ENCODE peak calls at places on chromosomes 7 and 10, in nine cellular contexts. One of them, this sample, is unnamed.

GRCh38 chr10:79052311-79053080 is 16.3 kb upstream of the ZMIZ1 start:
- DNase-seq in testis: no peak
- DNase-seq in fibroblast of lung: peak; percentile 49
- DNase-seq in mesenchymal stem cell: peak; percentile 53
- DNase-seq in lower lobe of right lung: peak; percentile 53
- DNase-seq in astrocyte of the spinal cord: no peak
- DNase-seq in kidney epithelial cell: no peak
- DNase-seq in fibroblast of mammary gland: no peak
- DNase-seq in AG04449: no peak
- DNase-seq in this sample: no peak

GRCh38 chr7:142571581-142571980 is 177.7 kb upstream of the PRSS1 start:
- DNase-seq in testis: no peak
- DNase-seq in fibroblast of lung: peak; percentile 49
- DNase-seq in mesenchymal stem cell: peak; percentile 42
- DNase-seq in lower lobe of right lung: no peak
- DNase-seq in astrocyte of the spinal cord: peak; percentile 41
- DNase-seq in kidney epithelial cell: no peak
- DNase-seq in fibroblast of mammary gland: no peak
- DNase-seq in AG04449: no peak
- DNase-seq in this sample: no peak

GRCh38 chr7:65962033-65962432 is 20.0 kb downstream of the GUSB start:
- DNase-seq in testis: no peak
- DNase-seq in fibroblast of lung: no peak
- DNase-seq in mesenchymal stem cell: no peak
- DNase-seq in lower lobe of right lung: no peak
- DNase-seq in astrocyte of the spinal cord: no peak
- DNase-seq in kidney epithelial cell: no peak
- DNase-seq in fibroblast of mammary gland: no peak
- DNase-seq in AG04449: no peak
- DNase-seq in this sample: no peak

GRCh38 chr7:110962374-110962773 is 128.6 kb upstream of the LRRN3 start:
- DNase-seq in testis: no peak
- DNase-seq in fibroblast of lung: no peak
- DNase-seq in mesenchymal stem cell: no peak
- DNase-seq in lower lobe of right lung: no peak
- DNase-seq in astrocyte of the spinal cord: no peak
- DNase-seq in kidney epithelial cell: no peak
- DNase-seq in fibroblast of mammary gland: peak; percentile 8
- DNase-seq in AG04449: no peak
- DNase-seq in this sample: no peak

GRCh38 chr10:73601486-73601921 is 10.4 kb upstream of the USP54 start:
- DNase-seq in testis: no peak
- DNase-seq in fibroblast of lung: peak; percentile 72
- DNase-seq in mesenchymal stem cell: no peak
- DNase-seq in lower lobe of right lung: no peak
- DNase-seq in astrocyte of the spinal cord: no peak
- DNase-seq in kidney epithelial cell: peak; percentile 95
- DNase-seq in fibroblast of mammary gland: no peak
- DNase-seq in AG04449: no peak
- DNase-seq in this sample: no peak

GRCh38 chr7:70271617-70272081 is 673.4 kb downstream of the AUTS2 start:
- DNase-seq in testis: no peak
- DNase-seq in fibroblast of lung: peak; percentile 57
- DNase-seq in mesenchymal stem cell: no peak
- DNase-seq in lower lobe of right lung: no peak
- DNase-seq in astrocyte of the spinal cord: no peak
- DNase-seq in kidney epithelial cell: peak; percentile 10
- DNase-seq in fibroblast of mammary gland: peak; percentile 68
- DNase-seq in AG04449: no peak
- DNase-seq in this sample: no peak

GRCh38 chr7:142868881-142869415 is 14.1 kb downstream of the EPHB6 start:
- DNase-seq in testis: peak; percentile 7
- DNase-seq in fibroblast of lung: no peak
- DNase-seq in mesenchymal stem cell: no peak
- DNase-seq in lower lobe of right lung: no peak
- DNase-seq in astrocyte of the spinal cord: no peak
- DNase-seq in kidney epithelial cell: no peak
- DNase-seq in fibroblast of mammary gland: no peak
- DNase-seq in AG04449: no peak
- DNase-seq in this sample: no peak

GRCh38 chr10:26626066-26626465 is 71.4 kb upstream of the PDSS1 start:
- DNase-seq in testis: no peak
- DNase-seq in fibroblast of lung: no peak
- DNase-seq in mesenchymal stem cell: no peak
- DNase-seq in lower lobe of right lung: no peak
- DNase-seq in astrocyte of the spinal cord: no peak
- DNase-seq in kidney epithelial cell: no peak
- DNase-seq in fibroblast of mammary gland: no peak
- DNase-seq in AG04449: no peak
- DNase-seq in this sample: no peak

GRCh38 chr7:120949393-120949799 is 1.2 kb upstream of the ING3 start:
- DNase-seq in testis: no peak
- DNase-seq in fibroblast of lung: no peak
- DNase-seq in mesenchymal stem cell: no peak
- DNase-seq in lower lobe of right lung: no peak
- DNase-seq in astrocyte of the spinal cord: no peak
- DNase-seq in kidney epithelial cell: no peak
- DNase-seq in fibroblast of mammary gland: no peak
- DNase-seq in AG04449: no peak
- DNase-seq in this sample: no peak

GRCh38 chr7:138895700-138896099 is 85.5 kb downstream of the KIAA1549 start:
- DNase-seq in testis: no peak
- DNase-seq in fibroblast of lung: no peak
- DNase-seq in mesenchymal stem cell: no peak
- DNase-seq in lower lobe of right lung: no peak
- DNase-seq in astrocyte of the spinal cord: no peak
- DNase-seq in kidney epithelial cell: no peak
- DNase-seq in fibroblast of mammary gland: no peak
- DNase-seq in AG04449: no peak
- DNase-seq in this sample: no peak

GRCh38 chr7:69682518-69682917 is 84.2 kb downstream of the AUTS2 start:
- DNase-seq in testis: no peak
- DNase-seq in fibroblast of lung: no peak
- DNase-seq in mesenchymal stem cell: peak; percentile 5
- DNase-seq in lower lobe of right lung: no peak
- DNase-seq in astrocyte of the spinal cord: no peak
- DNase-seq in kidney epithelial cell: no peak
- DNase-seq in fibroblast of mammary gland: no peak
- DNase-seq in AG04449: no peak
- DNase-seq in this sample: no peak

GRCh38 chr10:47249881-47250280 is 50.1 kb upstream of the GDF10 start:
- DNase-seq in testis: no peak
- DNase-seq in fibroblast of lung: no peak
- DNase-seq in mesenchymal stem cell: no peak
- DNase-seq in lower lobe of right lung: no peak
- DNase-seq in astrocyte of the spinal cord: no peak
- DNase-seq in kidney epithelial cell: no peak
- DNase-seq in fibroblast of mammary gland: no peak
- DNase-seq in AG04449: no peak
- DNase-seq in this sample: no peak

GRCh38 chr10:79063661-79064490 is 4.9 kb upstream of the ZMIZ1 start:
- DNase-seq in testis: no peak
- DNase-seq in fibroblast of lung: no peak
- DNase-seq in mesenchymal stem cell: no peak
- DNase-seq in lower lobe of right lung: peak; percentile 36
- DNase-seq in astrocyte of the spinal cord: no peak
- DNase-seq in kidney epithelial cell: no peak
- DNase-seq in fibroblast of mammary gland: no peak
- DNase-seq in AG04449: no peak
- DNase-seq in this sample: no peak

GRCh38 chr10:27783660-27784059 is 38.0 kb upstream of the MKX start:
- DNase-seq in testis: no peak
- DNase-seq in fibroblast of lung: peak; percentile 66
- DNase-seq in mesenchymal stem cell: peak; percentile 53
- DNase-seq in lower lobe of right lung: no peak
- DNase-seq in astrocyte of the spinal cord: peak; percentile 61
- DNase-seq in kidney epithelial cell: peak; percentile 26
- DNase-seq in fibroblast of mammary gland: peak; percentile 63
- DNase-seq in AG04449: peak; percentile 23
- DNase-seq in this sample: peak; percentile 10

GRCh38 chr10:20898851-20899250 is 1.7 kb upstream of the NEBL start:
- DNase-seq in testis: no peak
- DNase-seq in fibroblast of lung: peak; percentile 84
- DNase-seq in mesenchymal stem cell: no peak
- DNase-seq in lower lobe of right lung: no peak
- DNase-seq in astrocyte of the spinal cord: peak; percentile 39
- DNase-seq in kidney epithelial cell: no peak
- DNase-seq in fibroblast of mammary gland: no peak
- DNase-seq in AG04449: no peak
- DNase-seq in this sample: no peak

GRCh38 chr10:88467835-88468485 is 115.2 kb downstream of the RNLS start:
- DNase-seq in testis: no peak
- DNase-seq in fibroblast of lung: peak; percentile 47
- DNase-seq in mesenchymal stem cell: no peak
- DNase-seq in lower lobe of right lung: no peak
- DNase-seq in astrocyte of the spinal cord: no peak
- DNase-seq in kidney epithelial cell: no peak
- DNase-seq in fibroblast of mammary gland: peak; percentile 49
- DNase-seq in AG04449: no peak
- DNase-seq in this sample: no peak

GRCh38 chr10:86368987-86369386 is 2.4 kb upstream of the GRID1 start:
- DNase-seq in testis: no peak
- DNase-seq in fibroblast of lung: no peak
- DNase-seq in mesenchymal stem cell: no peak
- DNase-seq in lower lobe of right lung: peak; percentile 9
- DNase-seq in astrocyte of the spinal cord: no peak
- DNase-seq in kidney epithelial cell: no peak
- DNase-seq in fibroblast of mammary gland: no peak
- DNase-seq in AG04449: no peak
- DNase-seq in this sample: no peak

GRCh38 chr7:105581066-105581811 is at the start of gene EFCAB10:
- DNase-seq in testis: peak; percentile 86
- DNase-seq in fibroblast of lung: peak; percentile 58
- DNase-seq in mesenchymal stem cell: peak; percentile 69
- DNase-seq in lower lobe of right lung: peak; percentile 87
- DNase-seq in astrocyte of the spinal cord: peak; percentile 60
- DNase-seq in kidney epithelial cell: peak; percentile 61
- DNase-seq in fibroblast of mammary gland: peak; percentile 51
- DNase-seq in AG04449: no peak
- DNase-seq in this sample: no peak
- H3K4me3 ChIP-seq in testis: peak within 1 kb of the TSS; percentile 43
- H3K4me3 ChIP-seq in fibroblast of lung: peak within 1 kb of the TSS; percentile 52
- H3K4me3 ChIP-seq in mesenchymal stem cell: peak within 1 kb of the TSS; percentile 33
- H3K4me3 ChIP-seq in lower lobe of right lung: peak within 1 kb of the TSS; percentile 37
- H3K4me3 ChIP-seq in astrocyte of the spinal cord: peak within 1 kb of the TSS; percentile 47
- H3K4me3 ChIP-seq in kidney epithelial cell: peak within 1 kb of the TSS; percentile 38
- H3K4me3 ChIP-seq in fibroblast of mammary gland: peak within 1 kb of the TSS; percentile 43
- H3K4me3 ChIP-seq in AG04449: peak within 1 kb of the TSS; percentile 55
- H3K4me3 ChIP-seq in this sample: peak within 1 kb of the TSS; percentile 32

DNA sequence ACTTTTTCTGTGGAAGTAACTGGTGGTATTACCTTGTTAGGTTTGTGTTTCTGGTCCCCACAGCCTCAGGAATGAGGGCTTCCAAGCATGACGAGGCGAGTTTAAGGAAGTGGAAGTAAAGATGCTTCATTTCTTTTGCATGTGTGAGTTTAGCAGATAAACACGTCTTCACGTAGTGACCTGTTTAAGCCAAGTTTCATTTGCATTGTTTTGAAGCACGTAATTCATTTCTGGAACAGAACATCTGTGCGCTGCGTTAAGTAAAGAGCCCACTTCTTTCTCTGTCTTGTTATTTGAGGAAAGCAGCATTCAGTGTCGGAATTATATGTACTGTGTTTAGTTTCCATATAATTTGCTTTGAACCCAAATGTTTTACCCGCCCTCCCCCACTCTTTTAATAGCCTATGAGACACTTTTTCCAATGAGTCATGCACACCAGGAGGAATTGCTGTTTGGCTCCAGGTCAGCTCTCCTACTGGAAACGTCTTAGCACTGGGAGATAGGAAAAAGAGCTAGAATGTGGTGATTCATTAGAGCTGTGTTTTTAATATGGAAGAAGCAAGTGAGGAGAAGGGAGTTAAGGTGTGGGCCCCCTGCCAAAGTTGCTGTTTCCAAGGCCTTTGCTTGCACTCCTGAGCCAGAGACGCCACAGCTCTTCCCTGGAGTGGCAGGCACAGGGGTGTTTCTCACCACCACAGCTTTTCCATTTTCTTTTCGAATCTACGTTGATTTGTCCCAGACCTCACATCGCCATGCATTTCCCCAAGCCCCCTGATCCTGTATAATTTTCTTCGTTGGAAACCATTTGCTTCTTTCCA is 36.8 kb downstream of the BTBD16 start:
- DNase-seq in testis: peak; percentile 67
- DNase-seq in fibroblast of lung: peak; percentile 99
- DNase-seq in mesenchymal stem cell: peak; percentile 95
- DNase-seq in lower lobe of right lung: no peak
- DNase-seq in astrocyte of the spinal cord: peak; percentile 99
- DNase-seq in kidney epithelial cell: peak; percentile 91
- DNase-seq in fibroblast of mammary gland: peak; percentile 98
- DNase-seq in AG04449: peak; percentile 94
- DNase-seq in this sample: peak; percentile 84
- H3K4me3 ChIP-seq in testis: no peak overlapping the region
- H3K4me3 ChIP-seq in fibroblast of lung: peak overlapping the region; percentile 19
- H3K4me3 ChIP-seq in mesenchymal stem cell: no peak overlapping the region
- H3K4me3 ChIP-seq in lower lobe of right lung: no peak overlapping the region
- H3K4me3 ChIP-seq in astrocyte of the spinal cord: peak overlapping the region; percentile 14
- H3K4me3 ChIP-seq in kidney epithelial cell: no peak overlapping the region
- H3K4me3 ChIP-seq in fibroblast of mammary gland: peak overlapping the region; percentile 25
- H3K4me3 ChIP-seq in AG04449: peak overlapping the region; percentile 0
- H3K4me3 ChIP-seq in this sample: no peak overlapping the region

GRCh38 chr7:84701524-84702306 is 485.1 kb downstream of the SEMA3D start:
- DNase-seq in testis: no peak
- DNase-seq in fibroblast of lung: peak; percentile 99
- DNase-seq in mesenchymal stem cell: peak; percentile 95
- DNase-seq in lower lobe of right lung: no peak
- DNase-seq in astrocyte of the spinal cord: peak; percentile 96
- DNase-seq in kidney epithelial cell: peak; percentile 89
- DNase-seq in fibroblast of mammary gland: peak; percentile 87
- DNase-seq in AG04449: peak; percentile 84
- DNase-seq in this sample: no peak
- H3K4me3 ChIP-seq in testis: no peak overlapping the region
- H3K4me3 ChIP-seq in fibroblast of lung: no peak overlapping the region
- H3K4me3 ChIP-seq in mesenchymal stem cell: no peak overlapping the region
- H3K4me3 ChIP-seq in lower lobe of right lung: no peak overlapping the region
- H3K4me3 ChIP-seq in astrocyte of the spinal cord: no peak overlapping the region
- H3K4me3 ChIP-seq in kidney epithelial cell: no peak overlapping the region
- H3K4me3 ChIP-seq in fibroblast of mammary gland: no peak overlapping the region
- H3K4me3 ChIP-seq in AG04449: peak overlapping the region; percentile 10
- H3K4me3 ChIP-seq in this sample: no peak overlapping the region

GRCh38 chr7:81789406-81790139 is 19.7 kb upstream of the HGF start:
- DNase-seq in testis: no peak
- DNase-seq in fibroblast of lung: peak; percentile 35
- DNase-seq in mesenchymal stem cell: no peak
- DNase-seq in lower lobe of right lung: no peak
- DNase-seq in astrocyte of the spinal cord: no peak
- DNase-seq in kidney epithelial cell: no peak
- DNase-seq in fibroblast of mammary gland: no peak
- DNase-seq in AG04449: no peak
- DNase-seq in this sample: no peak

GRCh38 chr7:81788241-81788640 is 18.4 kb upstream of the HGF start:
- DNase-seq in testis: no peak
- DNase-seq in fibroblast of lung: no peak
- DNase-seq in mesenchymal stem cell: no peak
- DNase-seq in lower lobe of right lung: no peak
- DNase-seq in astrocyte of the spinal cord: no peak
- DNase-seq in kidney epithelial cell: no peak
- DNase-seq in fibroblast of mammary gland: no peak
- DNase-seq in AG04449: no peak
- DNase-seq in this sample: no peak

GRCh38 chr7:81791578-81792524 is 22.0 kb upstream of the HGF start:
- DNase-seq in testis: no peak
- DNase-seq in fibroblast of lung: no peak
- DNase-seq in mesenchymal stem cell: no peak
- DNase-seq in lower lobe of right lung: no peak
- DNase-seq in astrocyte of the spinal cord: no peak
- DNase-seq in kidney epithelial cell: no peak
- DNase-seq in fibroblast of mammary gland: no peak
- DNase-seq in AG04449: no peak
- DNase-seq in this sample: no peak
- H3K4me3 ChIP-seq in testis: no peak overlapping the region
- H3K4me3 ChIP-seq in fibroblast of lung: peak overlapping the region; percentile 35
- H3K4me3 ChIP-seq in mesenchymal stem cell: no peak overlapping the region
- H3K4me3 ChIP-seq in lower lobe of right lung: no peak overlapping the region
- H3K4me3 ChIP-seq in astrocyte of the spinal cord: no peak overlapping the region
- H3K4me3 ChIP-seq in kidney epithelial cell: no peak overlapping the region
- H3K4me3 ChIP-seq in fibroblast of mammary gland: no peak overlapping the region
- H3K4me3 ChIP-seq in AG04449: no peak overlapping the region
- H3K4me3 ChIP-seq in this sample: no peak overlapping the region